ENCODE peak calls at places on chromosomes 2 and 18, in eight cellular contexts. W is transverse colon, P is kidney, O is fibroblast of lung, I is progenitor cell of endocrine pancreas, F is A549, E is Calu3, B is adrenal gland. D is an unnamed sample.

GRCh38 chr2:190607657-190608357 is 41.1 kb upstream of the NAB1 start:
- DNase-seq in W (no peak), P (no peak), O (peak; percentile 17), I (no peak), F (peak; percentile 58), E (peak; percentile 48), B (no peak), D (no peak)

GRCh38 chr2:186841940-186842339 is 7.0 kb downstream of the ZSWIM2 start:
- DNase-seq in W (no peak), P (no peak), O (peak; percentile 62), I (no peak), F (no peak), E (no peak), B (no peak), D (no peak)

GRCh38 chr2:190180313-190181065 is 118.0 kb upstream of the MSTN start:
- DNase-seq in W (peak; percentile 82), P (peak; percentile 83), O (peak; percentile 10), I (peak; percentile 67), F (peak; percentile 57), E (peak; percentile 79), B (peak; percentile 67), D (peak; percentile 73)

GRCh38 chr2:181465686-181466375 is 8.6 kb downstream of the ITGA4 start:
- DNase-seq in W (no peak), P (no peak), O (peak; percentile 87), I (no peak), F (no peak), E (no peak), B (no peak), D (no peak)

GRCh38 chr2:212364106-212364505 is 174.5 kb downstream of the ERBB4 start:
- DNase-seq in W (no peak), P (no peak), O (peak; percentile 18), I (no peak), F (no peak), E (no peak), B (no peak), D (no peak)

GRCh38 chr2:30691948-30692828 is 115.1 kb downstream of the CAPN13 start:
- DNase-seq in W (no peak), P (no peak), O (peak; percentile 50), I (no peak), F (no peak), E (no peak), B (peak; percentile 59), D (no peak)

GRCh38 chr2:8661736-8662135 is 20.1 kb upstream of the ID2 start:
- DNase-seq in W (no peak), P (peak; percentile 19), O (peak; percentile 61), I (no peak), F (no peak), E (no peak), B (no peak), D (no peak)

GRCh38 chr2:85905187-85905666 is 16.4 kb upstream of the ST3GAL5 start:
- DNase-seq in W (peak; percentile 20), P (no peak), O (no peak), I (no peak), F (no peak), E (no peak), B (peak; percentile 77), D (no peak)

GRCh38 chr18:7897119-7897518 is 330.0 kb downstream of the PTPRM start:
- DNase-seq in W (no peak), P (no peak), O (no peak), I (no peak), F (no peak), E (no peak), B (no peak), D (no peak)

GRCh38 chr18:48843162-48843561 is 107.6 kb downstream of the SMAD7 start:
- DNase-seq in W (no peak), P (peak; percentile 71), O (no peak), I (no peak), F (no peak), E (no peak), B (no peak), D (no peak)

GRCh38 chr2:224869601-224870000 is 153.4 kb upstream of the CCDC195 start:
- DNase-seq in W (no peak), P (no peak), O (peak; percentile 94), I (no peak), F (no peak), E (no peak), B (no peak), D (no peak)

GRCh38 chr2:119106301-119106897 is 52.2 kb downstream of the C1QL2 start:
- DNase-seq in W (peak; percentile 24), P (no peak), O (peak; percentile 26), I (peak; percentile 82), F (no peak), E (peak; percentile 51), B (no peak), D (peak; percentile 93)

GRCh38 chr18:55821219-55821618 is 233.2 kb upstream of the TCF4 start:
- DNase-seq in W (no peak), P (no peak), O (peak; percentile 31), I (no peak), F (no peak), E (no peak), B (no peak), D (no peak)

GRCh38 chr2:215904101-215904500 is 109.2 kb downstream of the MREG start:
- DNase-seq in W (no peak), P (no peak), O (peak; percentile 68), I (no peak), F (no peak), E (no peak), B (no peak), D (no peak)

GRCh38 chr2:112623913-112624777 is 21.6 kb upstream of the SLC20A1 start:
- DNase-seq in W (peak; percentile 70), P (peak; percentile 75), O (peak; percentile 89), I (no peak), F (no peak), E (peak; percentile 79), B (peak; percentile 52), D (no peak)

GRCh38 chr2:216637472-216637871 is 4.3 kb downstream of the IGFBP2 start:
- DNase-seq in W (no peak), P (no peak), O (no peak), I (no peak), F (no peak), E (no peak), B (no peak), D (no peak)

GRCh38 chr2:204353823-204354222 is 191.5 kb upstream of the PARD3B start:
- DNase-seq in W (no peak), P (no peak), O (peak; percentile 10), I (no peak), F (no peak), E (no peak), B (no peak), D (no peak)

GRCh38 chr2:64698668-64699444 is 45.1 kb upstream of the SERTAD2 start:
- DNase-seq in W (no peak), P (no peak), O (peak; percentile 80), I (no peak), F (peak; percentile 60), E (no peak), B (no peak), D (no peak)

GRCh38 chr2:144426981-144427479 is 92.9 kb downstream of the ZEB2 start:
- DNase-seq in W (no peak), P (no peak), O (peak; percentile 85), I (no peak), F (no peak), E (no peak), B (peak; percentile 81), D (no peak)

GRCh38 chr2:239316562-239317465 is 84.0 kb downstream of the HDAC4 start:
- DNase-seq in W (no peak), P (no peak), O (peak; percentile 71), I (peak; percentile 5), F (no peak), E (no peak), B (peak; percentile 87), D (no peak)
- TF ChIP-seq CTCF in W (no peak), P (no peak), O (no peak), I (no peak), F (no peak), E (no peak), B (no peak), D (no peak)

GRCh38 chr18:31686572-31686971 is 2.2 kb upstream of the B4GALT6 start:
- DNase-seq in W (no peak), P (no peak), O (no peak), I (no peak), F (no peak), E (no peak), B (no peak), D (no peak)

GRCh38 chr18:31685097-31686082 is 1.0 kb upstream of the B4GALT6 start:
- DNase-seq in W (peak; percentile 76), P (peak; percentile 85), O (peak; percentile 75), I (peak; percentile 77), F (peak; percentile 39), E (peak; percentile 84), B (peak; percentile 86), D (peak; percentile 86)

GRCh38 chr18:31687016-31687415 is 2.6 kb upstream of the B4GALT6 start:
- DNase-seq in W (no peak), P (no peak), O (no peak), I (no peak), F (no peak), E (no peak), B (no peak), D (no peak)

GRCh38 chr18:31688601-31689000 is 4.2 kb upstream of the B4GALT6 start:
- DNase-seq in W (no peak), P (no peak), O (no peak), I (no peak), F (no peak), E (no peak), B (no peak), D (no peak)

GRCh38 chr18:31687529-31687928 is 3.1 kb upstream of the B4GALT6 start:
- DNase-seq in W (no peak), P (no peak), O (peak; percentile 14), I (no peak), F (no peak), E (no peak), B (no peak), D (no peak)
- TF ChIP-seq CTCF in W (no peak), P (no peak), O (no peak), I (peak; percentile 27), F (no peak), E (no peak), B (no peak), D (peak; percentile 7)

GRCh38 chr2:176110975-176111663 is 4.0 kb downstream of the HOXD11 start:
- DNase-seq in W (peak; percentile 69), P (peak; percentile 89), O (peak; percentile 39), I (no peak), F (peak; percentile 68), E (no peak), B (peak; percentile 66), D (peak; percentile 83)
- TF ChIP-seq CTCF in W (peak; percentile 56), P (peak; percentile 74), O (peak; percentile 49), I (peak; percentile 76), F (peak; percentile 82), E (no peak), B (peak; percentile 58), D (peak; percentile 75)

GRCh38 chr2:21254170-21254965 is 130.6 kb downstream of the TDRD15 start:
- DNase-seq in W (no peak), P (no peak), O (no peak), I (no peak), F (no peak), E (no peak), B (no peak), D (no peak)

GRCh38 chr2:21250693-21251092 is 126.9 kb downstream of the TDRD15 start:
- DNase-seq in W (no peak), P (no peak), O (no peak), I (no peak), F (no peak), E (no peak), B (no peak), D (no peak)

GRCh38 chr2:21256006-21256405 is 132.2 kb downstream of the TDRD15 start:
- DNase-seq in W (peak; percentile 45), P (no peak), O (no peak), I (no peak), F (no peak), E (peak; percentile 51), B (peak; percentile 78), D (no peak)

GRCh38 chr2:21251216-21251971 is 127.6 kb downstream of the TDRD15 start:
- DNase-seq in W (peak; percentile 13), P (no peak), O (no peak), I (no peak), F (no peak), E (no peak), B (no peak), D (no peak)

GRCh38 chr2:21253311-21254027 is 129.7 kb downstream of the TDRD15 start:
- DNase-seq in W (no peak), P (no peak), O (no peak), I (no peak), F (no peak), E (no peak), B (no peak), D (no peak)
- TF ChIP-seq CTCF in W (no peak), P (no peak), O (no peak), I (no peak), F (no peak), E (no peak), B (no peak), D (no peak)